ENCODE peak calls at places on chromosomes 2 and 18, in seven cellular contexts. R is HFFc6, H is heart right ventricle, M is fibroblast of pulmonary artery, N is GM13977, P is ascending aorta, S is PC-3. Z is an unnamed sample.

GRCh38 chr2:128486640-128487375 is 168.1 kb upstream of the HS6ST1 start:
- DNase-seq in H (no peak), N (no peak), R (no peak), P (peak), S (no peak), M (no peak), Z (no peak)

GRCh38 chr2:3703236-3703682 is at the start of gene DCDC2C:
- DNase-seq in N (no peak), H (no peak), P (no peak), M (no peak), S (no peak), R (no peak), Z (no peak)

GRCh38 chr2:150532883-150533282 is 45.4 kb upstream of the RND3 start:
- DNase-seq in P (no peak), R (peak), S (peak), M (peak), N (no peak), H (no peak), Z (no peak)

GRCh38 chr2:199019898-199020507 is 437.7 kb downstream of the SATB2 start:
- DNase-seq in S (peak), N (peak), M (peak), P (no peak), H (no peak), R (peak), Z (no peak)

GRCh38 chr2:160257015-160257741 is 57.1 kb upstream of the ITGB6 start:
- DNase-seq in P (no peak), M (no peak), N (no peak), R (peak), H (no peak), S (peak), Z (no peak)

GRCh38 chr2:203790134-203790533 is 77.4 kb upstream of the CTLA4 start:
- DNase-seq in R (no peak), M (peak), H (no peak), P (no peak), N (no peak), S (no peak), Z (no peak)

GRCh38 chr18:8661754-8662573 is 43.4 kb upstream of the MTCL1 start:
- DNase-seq in P (no peak), M (peak), H (no peak), N (no peak), S (peak), R (no peak), Z (no peak)

GRCh38 chr2:151640087-151640486 is 94.2 kb downstream of the NEB start:
- DNase-seq in H (no peak), R (no peak), S (no peak), N (no peak), M (no peak), P (no peak), Z (no peak)

GRCh38 chr18:10252494-10252893 is 201.9 kb upstream of the APCDD1 start:
- DNase-seq in S (no peak), R (no peak), N (no peak), M (no peak), P (no peak), H (no peak), Z (no peak)

GRCh38 chr2:106581755-106582430 is 94.7 kb downstream of the CD8B2 start:
- DNase-seq in M (peak), S (peak), H (peak), P (peak), R (peak), N (peak), Z (peak)

GRCh38 chr2:78707776-78708386 is 317.6 kb upstream of the REG3G start:
- DNase-seq in S (no peak), P (no peak), N (no peak), H (no peak), M (no peak), R (no peak), Z (no peak)

GRCh38 chr2:48471048-48471474 is 58.9 kb upstream of the STON1 start:
- DNase-seq in H (peak), P (no peak), R (peak), M (peak), S (peak), N (no peak), Z (no peak)

GRCh38 chr2:215553946-215554345 is 118.1 kb upstream of the FN1 start:
- DNase-seq in R (no peak), S (no peak), M (no peak), P (no peak), H (no peak), N (no peak), Z (no peak)

DNA sequence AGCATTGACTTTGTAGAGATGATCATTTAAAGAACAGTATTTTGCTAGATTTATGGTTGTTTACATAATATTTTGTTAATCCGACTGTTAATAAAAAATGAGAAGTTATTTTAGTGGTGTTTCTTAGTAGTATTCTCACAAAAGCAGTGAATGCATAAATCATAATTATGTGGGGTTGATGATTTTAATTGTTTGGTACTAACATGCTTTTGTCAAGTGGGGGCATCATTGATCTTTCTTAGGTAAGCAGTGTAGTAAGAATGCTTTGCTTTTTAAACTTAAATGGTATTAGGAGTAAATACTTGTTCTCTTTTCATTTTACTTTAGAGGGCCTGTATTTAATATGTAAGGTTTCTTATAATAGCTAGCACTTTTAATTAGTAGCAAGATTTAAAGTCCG is 109.2 kb upstream of the OTX1 start:
- DNase-seq in N (no peak), P (no peak), R (no peak), S (no peak), M (peak), H (no peak), Z (no peak)
- TF ChIP-seq CTCF in N (no peak), P (no peak), R (no peak), S (peak), M (no peak), H (no peak), Z (no peak)

GRCh38 chr2:68994864-68995263 is 18.1 kb upstream of the ANTXR1 start:
- DNase-seq in R (peak), N (no peak), M (peak), P (no peak), S (peak), H (peak), Z (no peak)
- TF ChIP-seq CTCF in R (no peak), N (no peak), M (no peak), P (no peak), S (no peak), H (no peak), Z (no peak)

GRCh38 chr2:10028988-10029874 is 14.1 kb upstream of the KLF11 start:
- DNase-seq in N (peak), S (no peak), M (no peak), P (no peak), H (peak), R (no peak), Z (no peak)
- TF ChIP-seq CTCF in N (no peak), S (no peak), M (no peak), P (no peak), H (no peak), R (no peak), Z (no peak)

DNA sequence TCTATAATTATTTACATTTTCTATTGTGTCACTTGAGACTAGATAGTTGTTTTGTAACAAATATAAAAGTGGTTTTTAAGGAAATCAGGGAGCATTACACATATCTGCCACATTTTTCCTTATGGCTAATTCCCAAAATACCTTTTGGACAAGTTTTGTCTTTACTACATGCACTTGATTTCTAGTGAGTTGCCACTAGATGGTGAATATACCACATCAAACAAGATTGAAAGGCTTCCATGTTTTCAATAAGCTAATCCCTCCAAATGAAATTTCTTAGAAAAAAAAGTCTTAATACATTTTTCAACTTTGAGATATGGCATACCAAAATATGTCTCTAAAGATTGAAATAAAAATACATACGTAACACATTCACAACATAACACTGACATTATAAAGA is 9.1 kb upstream of the HIBCH start:
- DNase-seq in S (peak), R (no peak), H (no peak), M (peak), P (no peak), N (no peak), Z (no peak)
- TF ChIP-seq CTCF in S (peak), R (peak), H (no peak), M (peak), P (no peak), N (no peak), Z (no peak)

DNA sequence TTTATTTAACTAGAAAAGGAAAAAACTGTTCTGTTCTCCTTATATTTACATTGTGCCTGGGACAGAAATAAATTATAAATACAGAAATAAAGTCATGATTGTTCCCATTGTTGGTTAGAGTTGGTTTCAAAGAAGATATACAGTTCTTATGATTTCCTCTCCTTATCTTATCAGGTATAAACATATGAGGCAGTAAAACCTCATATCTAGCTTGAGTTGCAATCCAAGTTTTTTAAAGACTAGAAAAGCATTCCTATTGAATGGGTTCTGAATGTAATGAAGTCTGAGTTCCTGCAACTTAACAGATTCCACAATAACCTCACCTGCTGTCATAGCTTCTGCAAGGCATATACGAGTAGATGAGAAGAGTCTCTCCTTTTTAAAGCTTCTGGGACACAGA is 114.7 kb upstream of the CAVIN2 start:
- DNase-seq in H (no peak), R (no peak), S (no peak), M (no peak), N (no peak), P (no peak), Z (no peak)
- TF ChIP-seq CTCF in H (no peak), R (no peak), S (no peak), M (no peak), N (no peak), P (no peak), Z (no peak)

GRCh38 chr18:38695559-38696270 is 1130.1 kb upstream of the CELF4 start:
- DNase-seq in S (peak), M (peak), N (no peak), P (no peak), R (no peak), H (no peak), Z (no peak)

GRCh38 chr18:38693085-38693484 is 1127.5 kb upstream of the CELF4 start:
- DNase-seq in M (no peak), N (no peak), S (no peak), R (no peak), H (no peak), P (no peak), Z (no peak)

DNA sequence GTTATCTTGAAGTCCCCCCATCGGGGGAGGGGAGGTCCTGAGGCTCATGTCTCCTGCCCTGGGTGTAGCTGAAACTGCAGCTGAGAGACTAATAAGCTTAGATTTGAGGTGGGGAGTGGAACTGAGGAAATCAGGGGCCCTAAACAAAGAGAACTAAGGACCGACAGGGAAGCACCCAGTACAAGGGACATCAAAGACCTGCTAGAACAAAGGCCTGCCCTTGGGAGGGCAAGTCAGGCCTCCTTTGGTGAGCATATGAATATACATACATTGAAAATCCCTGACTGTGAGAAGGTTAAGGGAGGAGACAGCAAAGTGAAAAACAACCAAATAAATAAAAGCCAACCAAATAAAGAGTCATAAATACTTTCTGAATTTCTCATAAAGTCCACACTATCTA is 1132.5 kb upstream of the CELF4 start:
- DNase-seq in H (no peak), P (no peak), M (no peak), S (no peak), N (no peak), R (no peak), Z (no peak)
- TF ChIP-seq CTCF in H (no peak), P (no peak), M (no peak), S (no peak), N (no peak), R (no peak), Z (no peak)

DNA sequence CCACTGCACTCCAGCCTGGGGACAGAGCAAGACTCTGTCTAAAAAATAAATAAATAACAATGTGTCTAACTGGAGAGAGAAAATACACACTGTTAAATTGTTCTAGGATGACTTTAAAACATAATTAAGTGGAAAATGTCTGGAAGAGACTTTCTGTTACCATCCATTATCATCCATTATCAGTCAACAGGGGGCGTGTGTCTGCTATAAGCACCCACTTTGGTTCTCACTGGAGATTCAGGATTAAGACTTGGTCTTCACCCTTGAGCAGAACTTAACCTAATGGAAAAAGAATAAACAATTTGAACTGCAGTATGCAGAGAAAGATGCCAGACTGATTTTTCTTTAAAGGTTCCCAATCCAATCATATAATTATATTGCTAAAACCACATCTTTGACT is 999.8 kb upstream of the GYPC start:
- DNase-seq in R (no peak), N (no peak), S (no peak), P (no peak), H (no peak), M (no peak), Z (no peak)
- TF ChIP-seq CTCF in R (no peak), N (peak), S (no peak), P (no peak), H (no peak), M (no peak), Z (no peak)

DNA sequence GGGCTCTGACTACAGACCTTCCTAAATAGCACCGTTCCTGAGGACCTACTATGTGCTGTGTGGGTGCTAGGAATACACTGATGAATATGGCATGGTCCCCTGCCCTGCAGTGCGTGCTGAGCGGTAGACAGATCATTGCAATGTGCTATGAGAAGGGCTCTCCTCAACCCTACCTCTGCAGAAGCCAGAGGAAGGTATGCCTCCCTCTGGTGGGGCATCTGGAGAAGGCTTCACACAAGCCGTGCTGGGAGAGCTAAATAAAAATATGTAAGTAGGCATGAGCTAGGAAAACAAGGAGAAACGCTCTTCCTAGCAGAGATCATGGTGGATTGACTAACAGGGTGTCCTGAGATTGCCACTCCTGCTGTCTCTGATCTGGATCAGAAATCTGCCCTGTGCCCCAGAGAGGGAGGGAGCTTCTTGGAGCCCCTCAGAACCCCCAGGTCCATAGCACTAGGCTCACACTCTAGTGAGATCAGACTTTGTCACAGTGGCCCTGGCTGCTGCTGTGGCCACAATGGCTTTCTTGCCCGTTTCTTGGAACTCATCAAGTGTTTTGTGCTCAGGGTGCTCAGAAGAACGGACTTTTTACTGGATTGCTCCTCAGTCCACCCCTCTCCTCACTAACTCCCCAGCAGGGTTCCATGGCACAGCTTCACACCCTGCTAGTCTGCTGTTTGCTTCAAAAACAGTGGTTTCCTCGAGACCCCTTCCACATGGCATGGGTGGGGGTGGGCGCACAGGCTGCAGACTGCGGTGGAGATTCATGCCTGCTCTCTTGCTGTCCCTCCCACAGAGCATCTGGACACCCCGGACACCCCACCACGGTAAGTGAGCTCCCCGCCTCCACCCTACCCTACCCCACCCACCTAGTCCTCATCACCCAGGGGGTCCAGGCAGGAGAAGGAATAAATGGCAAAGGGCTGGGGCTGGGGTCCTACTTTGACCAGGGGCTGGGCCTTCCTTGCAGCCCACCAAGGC is 14.2 kb downstream of the SIGLEC15 start:
- DNase-seq in S (peak), N (no peak), H (no peak), R (peak), P (no peak), M (peak), Z (no peak)
- TF ChIP-seq CTCF in S (peak), N (peak), H (peak), R (peak), P (peak), M (peak), Z (no peak)

Z was measured in omental fat pad.